ENCODE peak calls at places on chromosomes 1 and 21, in four cellular contexts. X, R, N and O are unnamed samples.

GRCh38 chr1:41122851-41123518 is 101.5 kb upstream of the SLFNL1 start:
- DNase-seq in N (peak), X (no peak), R (peak), O (peak)

GRCh38 chr1:186212574-186213224 is 162.4 kb downstream of the TPR start:
- DNase-seq in R (peak), N (peak), X (no peak), O (peak)

GRCh38 chr1:6111991-6112689 is 66.5 kb downstream of the KCNAB2 start:
- DNase-seq in X (no peak), R (no peak), N (no peak), O (no peak)

GRCh38 chr1:223747838-223748335 is 35.5 kb downstream of the CAPN2 start:
- DNase-seq in R (no peak), X (no peak), N (no peak), O (no peak)

GRCh38 chr1:219498666-219499065 is 114.2 kb downstream of the ZC3H11B start:
- DNase-seq in X (no peak), N (no peak), R (no peak), O (no peak)

GRCh38 chr1:8816306-8816705 is 1.1 kb downstream of the RERE start:
- DNase-seq in N (no peak), X (no peak), R (no peak), O (no peak)

GRCh38 chr1:87880098-87880746 is 551.5 kb downstream of the LMO4 start:
- DNase-seq in X (no peak), R (no peak), N (no peak), O (no peak)

GRCh38 chr1:175853681-175854080 is 110.3 kb upstream of the TNR start:
- DNase-seq in R (no peak), N (no peak), X (no peak), O (no peak)

GRCh38 chr1:184691719-184692324 is 62.8 kb downstream of the EDEM3 start:
- DNase-seq in X (no peak), N (peak), R (peak), O (peak)

GRCh38 chr1:225460021-225460736 is 32.3 kb upstream of the LBR start:
- DNase-seq in R (no peak), X (no peak), N (no peak), O (no peak)

GRCh38 chr21:44952116-44952928 is 12.5 kb downstream of the SLX9 start:
- DNase-seq in N (no peak), R (no peak), X (no peak), O (no peak)

GRCh38 chr1:40859017-40859416 is 3.1 kb downstream of the CITED4 start:
- DNase-seq in X (no peak), N (no peak), R (no peak), O (no peak)

GRCh38 chr1:155185783-155186265 is 12.2 kb downstream of the TRIM46 start:
- DNase-seq in N (no peak), X (no peak), R (no peak), O (no peak)

GRCh38 chr1:28526886-28527285 is 21.0 kb downstream of the RCC1 start:
- DNase-seq in R (no peak), N (no peak), X (no peak), O (no peak)

GRCh38 chr1:244381887-244382565 is 69.7 kb downstream of the ADSS2 start:
- DNase-seq in X (no peak), N (no peak), R (no peak), O (no peak)

GRCh38 chr1:100523038-100523649 is 14.8 kb upstream of the GPR88 start:
- DNase-seq in N (no peak), R (no peak), X (no peak), O (no peak)

GRCh38 chr21:45248893-45249381 is 38.8 kb downstream of the POFUT2 start:
- DNase-seq in R (no peak), X (no peak), N (no peak), O (no peak)

GRCh38 chr1:166082601-166083000 is 84.2 kb downstream of the FAM78B start:
- DNase-seq in R (no peak), N (no peak), X (no peak), O (no peak)

GRCh38 chr1:235929216-235929615 is 62.5 kb upstream of the LYST start:
- DNase-seq in R (no peak), X (no peak), N (no peak), O (no peak)

GRCh38 chr1:197958438-197958837 is 41.3 kb downstream of the LHX9 start:
- DNase-seq in X (no peak), N (no peak), R (peak), O (no peak)

GRCh38 chr21:44391345-44392091 is 38.1 kb downstream of the TRPM2 start:
- DNase-seq in R (no peak), X (no peak), N (no peak), O (no peak)

GRCh38 chr1:88736633-88737248 is 52.7 kb downstream of the PKN2 start:
- DNase-seq in X (no peak), N (peak), R (no peak), O (no peak)

GRCh38 chr1:108533351-108534083 is 26.4 kb upstream of the EEIG2 start:
- DNase-seq in R (no peak), N (no peak), X (no peak), O (no peak)

GRCh38 chr1:187894349-187894748 is 1065.6 kb downstream of the PLA2G4A start:
- DNase-seq in R (no peak), X (no peak), N (no peak), O (no peak)

GRCh38 chr1:93446837-93447451 is 974 bp upstream of the FNBP1L start:
- DNase-seq in X (no peak), R (peak), N (peak), O (no peak)

GRCh38 chr1:179447489-179447888 is 81.7 kb downstream of the AXDND1 start:
- DNase-seq in R (no peak), X (no peak), N (no peak), O (no peak)

GRCh38 chr1:209651148-209651547 is 1.1 kb downstream of the LAMB3 start:
- DNase-seq in X (no peak), N (peak), R (no peak), O (no peak)